ENCODE peak calls at places on chromosomes 5 and 9, in eight cellular contexts. S is A549, I is NCI-H345, Z is HS-5, N is breast epithelium, R is LoVo, M is Karpas-422, G is GM12892. Y is an unnamed sample.

GRCh38 chr5:875931-876330 is 16.7 kb downstream of the BRD9 start:
- DNase-seq in R (no peak), N (no peak), Z (no peak), I (no peak), S (no peak), G (no peak), M (no peak), Y (no peak)

GRCh38 chr9:124040935-124041816 is 29.6 kb downstream of the LHX2 start:
- DNase-seq in I (peak), S (no peak), G (peak), R (peak), M (peak), N (no peak), Z (no peak), Y (peak)

GRCh38 chr5:90050135-90050534 is 359.4 kb downstream of the CETN3 start:
- DNase-seq in N (no peak), S (no peak), I (no peak), M (peak), Z (no peak), R (no peak), G (no peak), Y (no peak)

GRCh38 chr9:27247756-27248155 is 49.2 kb downstream of the EQTN start:
- DNase-seq in Z (peak), R (peak), I (no peak), S (peak), N (no peak), M (peak), G (no peak), Y (peak)

GRCh38 chr5:72041643-72042042 is 65.6 kb upstream of the MAP1B start:
- DNase-seq in Z (no peak), I (no peak), M (no peak), S (no peak), N (no peak), G (no peak), R (no peak), Y (no peak)

GRCh38 chr5:148785223-148785622 is 41.2 kb upstream of the ADRB2 start:
- DNase-seq in Z (no peak), I (no peak), N (no peak), G (no peak), S (no peak), R (no peak), M (no peak), Y (no peak)

GRCh38 chr9:272251-273213 is 57.9 kb downstream of the DOCK8 start:
- DNase-seq in M (peak), S (no peak), G (peak), R (peak), N (no peak), I (no peak), Z (no peak), Y (no peak)

GRCh38 chr5:149485655-149486615 is 65.3 kb downstream of the CSNK1A1 start:
- DNase-seq in M (no peak), R (peak), S (peak), G (no peak), I (peak), Z (peak), N (peak), Y (peak)

GRCh38 chr5:71836547-71837112 is 117.6 kb downstream of the CARTPT start:
- DNase-seq in I (no peak), S (no peak), N (no peak), R (no peak), M (no peak), G (no peak), Z (no peak), Y (no peak)

GRCh38 chr5:14187660-14188059 is 44.5 kb downstream of the TRIO start:
- DNase-seq in G (no peak), S (peak), R (no peak), M (no peak), I (no peak), Z (no peak), N (no peak), Y (no peak)

GRCh38 chr5:68396722-68397121 is 181.2 kb downstream of the PIK3R1 start:
- DNase-seq in Z (no peak), I (peak), N (no peak), G (no peak), S (peak), M (no peak), R (peak), Y (peak)

GRCh38 chr5:131906668-131907067 is 38.8 kb downstream of the MEIKIN start:
- DNase-seq in N (no peak), S (no peak), M (no peak), Z (no peak), I (no peak), G (no peak), R (no peak), Y (no peak)

GRCh38 chr5:169695919-169696490 is 58.9 kb downstream of the DOCK2 start:
- DNase-seq in R (peak), S (peak), G (no peak), Z (peak), N (no peak), I (no peak), M (no peak), Y (no peak)

GRCh38 chr9:78898239-78898638 is 601.3 kb downstream of the PSAT1 start:
- DNase-seq in M (no peak), R (no peak), S (no peak), I (no peak), Z (no peak), N (no peak), G (no peak), Y (no peak)

GRCh38 chr9:101434990-101435389 is 584 bp downstream of the ALDOB start:
- DNase-seq in M (no peak), I (no peak), S (no peak), R (no peak), G (no peak), Z (no peak), N (no peak), Y (no peak)

GRCh38 chr5:81286059-81286617 is 15.2 kb upstream of the ZCCHC9 start:
- DNase-seq in R (no peak), S (peak), I (no peak), Z (no peak), G (no peak), M (no peak), N (no peak), Y (no peak)

GRCh38 chr9:134065720-134066419 is 2.0 kb downstream of the BRD3 start:
- DNase-seq in N (no peak), M (peak), R (peak), Z (no peak), I (no peak), G (peak), S (no peak), Y (peak)